ENCODE peak calls at places on chromosomes 16 and 17, in four cellular contexts. One of them, this sample, is unnamed.

GRCh38 chr17:78174332-78174869 is 6.0 kb downstream of the SYNGR2 start:
- DNase-seq in WTC11: no peak
- DNase-seq in K562: no peak
- DNase-seq in GM12878: no peak
- DNase-seq in this sample: no peak

GRCh38 chr16:14168146-14168545 is 97.0 kb downstream of the MRTFB start:
- DNase-seq in WTC11: no peak
- DNase-seq in K562: peak; percentile 12
- DNase-seq in GM12878: no peak
- DNase-seq in this sample: no peak

GRCh38 chr17:8865811-8866210 is 1.7 kb downstream of the PIK3R6 start:
- DNase-seq in WTC11: no peak
- DNase-seq in K562: no peak
- DNase-seq in GM12878: no peak
- DNase-seq in this sample: no peak

GRCh38 chr16:69405757-69406156 is 18.7 kb upstream of the CYB5B start:
- DNase-seq in WTC11: no peak
- DNase-seq in K562: no peak
- DNase-seq in GM12878: no peak
- DNase-seq in this sample: no peak

GRCh38 chr17:58195518-58196123 is 3.1 kb downstream of the EPX start:
- DNase-seq in WTC11: no peak
- DNase-seq in K562: no peak
- DNase-seq in GM12878: no peak
- DNase-seq in this sample: no peak

GRCh38 chr17:57436565-57436964 is 180.2 kb downstream of the MSI2 start:
- DNase-seq in WTC11: no peak
- DNase-seq in K562: no peak
- DNase-seq in GM12878: no peak
- DNase-seq in this sample: no peak

GRCh38 chr17:68085751-68086445 is 50.4 kb downstream of the KPNA2 start:
- DNase-seq in WTC11: no peak
- DNase-seq in K562: peak; percentile 13
- DNase-seq in GM12878: no peak
- DNase-seq in this sample: no peak

GRCh38 chr17:48604770-48605329 is at the start of gene HOXB6:
- DNase-seq in WTC11: no peak
- DNase-seq in K562: peak; percentile 77
- DNase-seq in GM12878: no peak
- DNase-seq in this sample: no peak

GRCh38 chr17:74392848-74393247 is 25.5 kb downstream of the GPR142 start:
- DNase-seq in WTC11: no peak
- DNase-seq in K562: peak; percentile 18
- DNase-seq in GM12878: no peak
- DNase-seq in this sample: no peak

GRCh38 chr16:48408688-48409087 is 23.5 kb upstream of the SIAH1 start:
- DNase-seq in WTC11: no peak
- DNase-seq in K562: peak; percentile 33
- DNase-seq in GM12878: no peak
- DNase-seq in this sample: no peak

GRCh38 chr16:64983983-64984382 is 137.9 kb downstream of the CDH11 start:
- DNase-seq in WTC11: peak; percentile 78
- DNase-seq in K562: peak; percentile 5
- DNase-seq in GM12878: no peak
- DNase-seq in this sample: peak; percentile 5

GRCh38 chr16:85006639-85007038 is 4.7 kb downstream of the ZDHHC7 start:
- DNase-seq in WTC11: no peak
- DNase-seq in K562: no peak
- DNase-seq in GM12878: no peak
- DNase-seq in this sample: no peak

GRCh38 chr16:86789621-86790051 is 211.3 kb downstream of the FOXL1 start:
- DNase-seq in WTC11: no peak
- DNase-seq in K562: no peak
- DNase-seq in GM12878: no peak
- DNase-seq in this sample: no peak

GRCh38 chr17:80546267-80546666 is 1.6 kb downstream of the RPTOR start:
- DNase-seq in WTC11: no peak
- DNase-seq in K562: peak; percentile 58
- DNase-seq in GM12878: no peak
- DNase-seq in this sample: no peak

GRCh38 chr16:85514601-85515318 is 98.4 kb upstream of the GSE1 start:
- DNase-seq in WTC11: no peak
- DNase-seq in K562: no peak
- DNase-seq in GM12878: no peak
- DNase-seq in this sample: peak; percentile 99

GRCh38 chr16:66344533-66345145 is 21.9 kb upstream of the CDH5 start:
- DNase-seq in WTC11: no peak
- DNase-seq in K562: peak; percentile 54
- DNase-seq in GM12878: no peak
- DNase-seq in this sample: peak; percentile 29

GRCh38 chr17:82524540-82524939 is 5.0 kb downstream of the FOXK2 start:
- DNase-seq in WTC11: no peak
- DNase-seq in K562: no peak
- DNase-seq in GM12878: no peak
- DNase-seq in this sample: no peak

GRCh38 chr16:10749680-10750035 is 6.0 kb downstream of the NUBP1 start:
- DNase-seq in WTC11: no peak
- DNase-seq in K562: no peak
- DNase-seq in GM12878: no peak
- DNase-seq in this sample: no peak

GRCh38 chr16:22250522-22250921 is 44.4 kb downstream of the EEF2K start:
- DNase-seq in WTC11: no peak
- DNase-seq in K562: peak; percentile 46
- DNase-seq in GM12878: no peak
- DNase-seq in this sample: no peak

GRCh38 chr17:10875411-10875810 is 37.5 kb upstream of the PIRT start:
- DNase-seq in WTC11: peak; percentile 45
- DNase-seq in K562: peak; percentile 19
- DNase-seq in GM12878: no peak
- DNase-seq in this sample: no peak

GRCh38 chr16:30761427-30761927 is 385 bp downstream of the CFAP119 start:
- DNase-seq in WTC11: peak; percentile 56
- DNase-seq in K562: peak; percentile 81
- DNase-seq in GM12878: no peak
- DNase-seq in this sample: no peak

GRCh38 chr17:151886-152859 is 14.8 kb downstream of the SCGB1C2 start:
- DNase-seq in WTC11: no peak
- DNase-seq in K562: no peak
- DNase-seq in GM12878: no peak
- DNase-seq in this sample: no peak

GRCh38 chr16:67454104-67454503 is 23.2 kb downstream of the HSD11B2 start:
- DNase-seq in WTC11: no peak
- DNase-seq in K562: no peak
- DNase-seq in GM12878: no peak
- DNase-seq in this sample: no peak

GRCh38 chr16:69838417-69838990 is 76.4 kb downstream of the WWP2 start:
- DNase-seq in WTC11: no peak
- DNase-seq in K562: no peak
- DNase-seq in GM12878: no peak
- DNase-seq in this sample: no peak

DNA sequence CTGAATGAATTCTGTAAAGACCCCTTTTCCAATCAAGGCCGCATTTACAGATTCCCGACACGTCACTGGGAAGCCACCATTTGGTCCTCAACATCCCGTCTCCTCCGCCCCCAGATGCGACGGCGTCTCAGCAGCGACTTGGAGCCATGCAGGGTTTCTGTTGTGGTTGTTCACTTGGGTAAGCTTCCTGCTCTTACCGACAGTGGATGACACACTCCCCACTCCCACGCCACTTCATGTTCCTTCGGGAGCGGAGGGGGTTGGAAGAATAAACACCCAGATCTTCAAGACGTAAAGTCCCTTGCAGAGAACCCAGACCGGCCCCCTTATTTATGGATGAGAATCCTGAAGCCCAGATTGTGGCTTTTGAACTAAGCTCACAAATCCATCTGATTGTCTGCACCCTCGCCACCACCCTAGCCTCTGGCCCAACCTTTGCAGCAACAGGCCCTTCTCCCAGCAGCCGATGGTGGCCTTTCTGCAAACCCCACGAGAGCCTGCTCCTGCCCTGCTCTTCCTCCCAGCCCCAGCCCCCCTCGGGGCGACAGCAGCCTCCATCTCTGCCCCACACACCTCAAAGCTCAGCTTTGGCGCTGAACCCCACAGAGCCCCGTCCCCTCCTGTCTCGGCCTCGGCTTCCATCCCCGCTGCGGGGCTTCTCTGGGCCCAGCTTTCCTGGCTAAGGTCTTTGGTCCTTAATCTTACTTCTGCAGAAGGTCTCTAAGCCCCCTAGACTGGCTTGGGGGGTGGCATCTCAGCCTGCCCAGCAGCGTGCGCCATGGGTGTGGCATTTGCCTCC is 19.0 kb upstream of the OSGIN1 start:
- DNase-seq in WTC11: no peak
- DNase-seq in K562: no peak
- DNase-seq in GM12878: no peak
- DNase-seq in this sample: no peak
- TF ChIP-seq NR2C2 in WTC11: no peak
- TF ChIP-seq NR2C2 in K562: no peak
- TF ChIP-seq NR2C2 in GM12878: no peak
- TF ChIP-seq NR2C2 in this sample: no peak

GRCh38 chr17:1484586-1485310 is 7.7 kb downstream of the MYO1C start:
- DNase-seq in WTC11: peak; percentile 65
- DNase-seq in K562: peak; percentile 75
- DNase-seq in GM12878: peak; percentile 43
- DNase-seq in this sample: peak; percentile 24
- TF ChIP-seq NR2C2 in WTC11: no peak
- TF ChIP-seq NR2C2 in K562: no peak
- TF ChIP-seq NR2C2 in GM12878: no peak
- TF ChIP-seq NR2C2 in this sample: no peak

GRCh38 chr16:27482397-27483082 is 67.2 kb downstream of the GTF3C1 start:
- DNase-seq in WTC11: no peak
- DNase-seq in K562: no peak
- DNase-seq in GM12878: no peak
- DNase-seq in this sample: no peak
- TF ChIP-seq NR2C2 in WTC11: no peak
- TF ChIP-seq NR2C2 in K562: no peak
- TF ChIP-seq NR2C2 in GM12878: no peak
- TF ChIP-seq NR2C2 in this sample: no peak

GRCh38 chr17:75514299-75515228 is 773 bp downstream of the CASKIN2 start:
- DNase-seq in WTC11: peak; percentile 50
- DNase-seq in K562: no peak
- DNase-seq in GM12878: no peak
- DNase-seq in this sample: no peak

GRCh38 chr17:75511610-75512575 is 3.4 kb downstream of the CASKIN2 start:
- DNase-seq in WTC11: no peak
- DNase-seq in K562: peak; percentile 87
- DNase-seq in GM12878: no peak
- DNase-seq in this sample: peak; percentile 93

GRCh38 chr17:75513667-75514052 is 1.7 kb downstream of the CASKIN2 start:
- DNase-seq in WTC11: no peak
- DNase-seq in K562: no peak
- DNase-seq in GM12878: no peak
- DNase-seq in this sample: no peak

GRCh38 chr17:75511270-75511609 is 4.1 kb downstream of the CASKIN2 start:
- DNase-seq in WTC11: no peak
- DNase-seq in K562: no peak
- DNase-seq in GM12878: no peak
- DNase-seq in this sample: no peak

GRCh38 chr17:75512946-75513666 is 2.2 kb downstream of the CASKIN2 start:
- DNase-seq in WTC11: no peak
- DNase-seq in K562: peak; percentile 36
- DNase-seq in GM12878: no peak
- DNase-seq in this sample: no peak
- TF ChIP-seq NR2C2 in WTC11: no peak
- TF ChIP-seq NR2C2 in K562: no peak
- TF ChIP-seq NR2C2 in GM12878: no peak
- TF ChIP-seq NR2C2 in this sample: no peak

GRCh38 chr17:2399572-2400473 is 1.0 kb downstream of the MNT start:
- DNase-seq in WTC11: peak; percentile 96
- DNase-seq in K562: peak; percentile 94
- DNase-seq in GM12878: peak; percentile 60
- DNase-seq in this sample: peak; percentile 91
- TF ChIP-seq NR2C2 in WTC11: no peak
- TF ChIP-seq NR2C2 in K562: peak; percentile 28
- TF ChIP-seq NR2C2 in GM12878: no peak
- TF ChIP-seq NR2C2 in this sample: peak; percentile 46

GRCh38 chr17:72699566-72699965 is 392.9 kb downstream of the SLC39A11 start:
- DNase-seq in WTC11: no peak
- DNase-seq in K562: no peak
- DNase-seq in GM12878: no peak
- DNase-seq in this sample: no peak
- TF ChIP-seq NR2C2 in WTC11: no peak
- TF ChIP-seq NR2C2 in K562: no peak
- TF ChIP-seq NR2C2 in GM12878: no peak
- TF ChIP-seq NR2C2 in this sample: no peak

DNA sequence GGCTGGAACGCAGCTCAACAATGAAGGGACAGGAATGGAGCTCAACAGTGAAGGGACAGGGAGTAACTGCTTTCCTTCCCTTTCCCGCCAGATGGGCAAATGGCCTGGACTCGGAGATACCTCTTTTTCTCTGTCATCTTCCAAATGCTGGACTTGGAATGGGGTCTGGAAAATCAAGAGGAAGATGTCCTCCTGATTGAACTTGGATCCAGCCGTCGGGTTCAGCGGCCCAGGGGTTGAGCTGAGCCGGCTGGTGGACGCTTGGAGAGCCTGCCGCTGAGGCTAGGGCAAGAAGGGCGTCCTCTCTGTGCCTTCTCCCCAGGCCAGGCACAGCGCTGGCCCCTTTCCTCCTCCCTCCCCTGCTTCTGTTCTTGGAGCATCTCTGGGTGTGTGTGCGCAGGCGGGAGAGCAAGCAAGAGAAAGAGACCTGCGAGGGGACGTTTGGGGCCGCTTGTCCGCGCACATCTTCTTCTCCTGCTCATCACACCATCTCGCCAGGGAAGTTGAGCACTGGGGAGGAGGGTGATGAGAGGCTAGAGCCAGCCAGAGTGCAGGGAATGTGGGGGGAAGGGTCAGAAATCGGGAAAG is 6.6 kb downstream of the NEUROD2 start:
- DNase-seq in WTC11: peak; percentile 65
- DNase-seq in K562: no peak
- DNase-seq in GM12878: no peak
- DNase-seq in this sample: no peak
- TF ChIP-seq NR2C2 in WTC11: no peak
- TF ChIP-seq NR2C2 in K562: no peak
- TF ChIP-seq NR2C2 in GM12878: no peak
- TF ChIP-seq NR2C2 in this sample: no peak

GRCh38 chr17:14268264-14268663 is 31.6 kb upstream of the CDRT15 start:
- DNase-seq in WTC11: no peak
- DNase-seq in K562: no peak
- DNase-seq in GM12878: no peak
- DNase-seq in this sample: peak; percentile 50
- TF ChIP-seq NR2C2 in WTC11: no peak
- TF ChIP-seq NR2C2 in K562: no peak
- TF ChIP-seq NR2C2 in GM12878: no peak
- TF ChIP-seq NR2C2 in this sample: no peak

GRCh38 chr17:34667656-34668055 is 88.3 kb downstream of the TMEM132E start:
- DNase-seq in WTC11: no peak
- DNase-seq in K562: no peak
- DNase-seq in GM12878: no peak
- DNase-seq in this sample: no peak
- TF ChIP-seq NR2C2 in WTC11: no peak
- TF ChIP-seq NR2C2 in K562: no peak
- TF ChIP-seq NR2C2 in GM12878: no peak
- TF ChIP-seq NR2C2 in this sample: no peak